ENCODE peak calls at places on chromosomes 5 and 9, in five cellular contexts. I is activated CD4-positive, CD25-positive, alpha-beta regulatory T cell treated with anti-CD3 and anti-CD28 coated beads, Interleukin-2, amount 50 U/mL, for 16 hours; X is G401; S is Calu3; M is cardiac fibroblast. B is an unnamed sample.

GRCh38 chr5:17018871-17019270 is 82.8 kb upstream of the MYO10 start:
- DNase-seq in X (no peak), I (no peak), S (no peak), M (no peak), B (no peak)

GRCh38 chr5:155193483-155194107 is 180.0 kb downstream of the KIF4B start:
- DNase-seq in S (no peak), I (no peak), M (no peak), X (no peak), B (no peak)

GRCh38 chr9:35481347-35481975 is 8.4 kb upstream of the RUSC2 start:
- DNase-seq in I (no peak), S (peak; percentile 64), M (peak; percentile 84), X (peak; percentile 43), B (peak; percentile 86)

GRCh38 chr5:91126448-91126847 is 256.7 kb downstream of the ARRDC3 start:
- DNase-seq in M (peak; percentile 87), X (no peak), I (no peak), S (no peak), B (peak; percentile 41)

GRCh38 chr5:39775458-39776365 is 350.9 kb upstream of the DAB2 start:
- DNase-seq in S (peak; percentile 9), M (peak; percentile 95), I (no peak), X (no peak), B (peak; percentile 38)

GRCh38 chr9:36100532-36100931 is 36.0 kb upstream of the GLIPR2 start:
- DNase-seq in M (no peak), I (no peak), X (no peak), S (no peak), B (no peak)

GRCh38 chr9:6711403-6711802 is 46.4 kb upstream of the KDM4C start:
- DNase-seq in I (no peak), X (no peak), S (no peak), M (peak; percentile 15), B (no peak)

GRCh38 chr9:83420486-83420885 is 117.7 kb downstream of the FRMD3 start:
- DNase-seq in M (no peak), I (no peak), X (no peak), S (no peak), B (no peak)

GRCh38 chr9:104780796-104781395 is 17.0 kb downstream of the NIPSNAP3B start:
- DNase-seq in M (peak; percentile 72), I (no peak), X (peak; percentile 16), S (peak; percentile 13), B (peak; percentile 49)

GRCh38 chr9:134591573-134591981 is 50.0 kb upstream of the COL5A1 start:
- DNase-seq in I (no peak), S (no peak), X (no peak), M (peak; percentile 64), B (no peak)

GRCh38 chr5:176540956-176541337 is 3.7 kb upstream of the RNF44 start:
- DNase-seq in M (no peak), I (no peak), X (no peak), S (no peak), B (no peak)

GRCh38 chr5:165714594-165714993 is 2209.2 kb downstream of the MAT2B start:
- DNase-seq in M (no peak), I (no peak), X (no peak), S (no peak), B (no peak)

GRCh38 chr5:133531634-133532033 is 80.7 kb downstream of the FSTL4 start:
- DNase-seq in X (no peak), M (peak; percentile 14), I (no peak), S (no peak), B (no peak)

GRCh38 chr5:2334686-2335085 is 416.8 kb downstream of the IRX2 start:
- DNase-seq in X (peak; percentile 4), M (no peak), I (no peak), S (no peak), B (no peak)

GRCh38 chr9:136899196-136899595 is 12.9 kb downstream of the TRAF2 start:
- DNase-seq in I (no peak), M (no peak), S (no peak), X (no peak), B (no peak)

GRCh38 chr9:117744856-117745389 is 40.7 kb downstream of the TLR4 start:
- DNase-seq in X (peak; percentile 20), I (no peak), S (no peak), M (peak; percentile 18), B (peak; percentile 32)

GRCh38 chr5:32687167-32687831 is 23.8 kb upstream of the NPR3 start:
- DNase-seq in S (peak; percentile 75), X (peak; percentile 4), I (no peak), M (peak; percentile 48), B (peak; percentile 28)

GRCh38 chr5:66315784-66316183 is 171.7 kb downstream of the SREK1 start:
- DNase-seq in I (no peak), S (no peak), X (no peak), M (no peak), B (no peak)

GRCh38 chr9:26210338-26210851 is 532.2 kb upstream of the TUSC1 start:
- DNase-seq in M (no peak), X (no peak), S (no peak), I (no peak), B (no peak)

GRCh38 chr9:123395276-123396006 is 39.4 kb downstream of the CRB2 start:
- DNase-seq in S (no peak), X (no peak), I (no peak), M (no peak), B (no peak)